ENCODE peak calls at places on chromosomes 4 and X, in nine cellular contexts. Z is aorta; H is astrocyte; Q is upper lobe of right lung; G is PC-9; A is effector memory CD4-positive, alpha-beta T cell; V is adrenal gland; B is testis; L is mucosa of descending colon. P is an unnamed sample. For H3K4me1, the result is how much of the 10 kb centered on the place peaks cover.

GRCh38 chr4:187175197-187175596 is 451.5 kb upstream of the FAT1 start:
- DNase-seq in A (no peak), V (no peak), B (no peak), H (no peak), Q (no peak), Z (no peak), L (no peak), G (no peak), P (no peak)

GRCh38 chr4:53355919-53356521 is 9.8 kb downstream of the SCFD2 start:
- DNase-seq in A (no peak), Q (no peak), G (no peak), L (no peak), Z (no peak), H (no peak), V (no peak), B (no peak), P (no peak)

GRCh38 chrX:49247916-49248811 is 12.9 kb downstream of the CCDC22 start:
- DNase-seq in G (no peak), B (no peak), H (no peak), Q (no peak), Z (no peak), A (no peak), L (no peak), V (no peak), P (peak)

GRCh38 chrX:24063488-24063887 is 8.7 kb downstream of the EIF2S3 start:
- DNase-seq in L (no peak), Q (no peak), B (no peak), V (no peak), Z (no peak), H (no peak), G (no peak), A (no peak), P (no peak)

GRCh38 chr4:106971586-106971985 is 64.5 kb downstream of the DKK2 start:
- DNase-seq in L (no peak), B (no peak), V (no peak), A (no peak), H (no peak), Q (no peak), G (no peak), Z (no peak), P (no peak)

GRCh38 chrX:118259213-118259612 is 86.7 kb upstream of the WDR44 start:
- DNase-seq in Z (no peak), G (no peak), L (no peak), Q (no peak), V (no peak), B (no peak), A (no peak), H (no peak), P (no peak)

GRCh38 chr4:73608677-73609594 is 11.3 kb downstream of the RASSF6 start:
- DNase-seq in V (no peak), H (no peak), B (no peak), G (no peak), A (no peak), Q (no peak), L (no peak), Z (no peak), P (no peak)

GRCh38 chr4:71009796-71010588 is 16.5 kb downstream of the DCK start:
- DNase-seq in Z (no peak), V (no peak), H (peak), B (no peak), A (no peak), L (no peak), Q (no peak), G (no peak), P (peak)

GRCh38 chr4:147057631-147057980 is 111.9 kb upstream of the TTC29 start:
- DNase-seq in H (peak), Z (no peak), L (no peak), G (no peak), V (no peak), Q (no peak), B (no peak), A (no peak), P (no peak)

GRCh38 chrX:133258481-133258880 is 40.3 kb upstream of the TFDP3 start:
- DNase-seq in G (no peak), Q (no peak), A (no peak), Z (no peak), V (no peak), H (peak), L (no peak), B (no peak), P (no peak)

GRCh38 chrX:151227637-151228036 is 51.3 kb downstream of the GPR50 start:
- DNase-seq in Q (no peak), G (no peak), V (no peak), B (no peak), L (no peak), H (no peak), Z (no peak), A (no peak), P (no peak)

GRCh38 chrX:95626748-95627147 is 1057.9 kb upstream of the DIAPH2 start:
- DNase-seq in G (no peak), L (no peak), H (no peak), V (no peak), A (no peak), Z (no peak), B (no peak), Q (no peak), P (no peak)

GRCh38 chrX:19846995-19847790 is 40.2 kb downstream of the SH3KBP1 start:
- DNase-seq in Z (no peak), H (peak), B (peak), G (peak), A (no peak), L (no peak), Q (no peak), V (peak), P (peak)

GRCh38 chr4:139745111-139745639 is 79.6 kb downstream of the MGST2 start:
- DNase-seq in H (no peak), A (no peak), Z (no peak), Q (no peak), G (no peak), V (no peak), B (no peak), L (no peak), P (no peak)

GRCh38 chr4:145786261-145786660 is 106.3 kb downstream of the C4orf51 start:
- DNase-seq in V (no peak), H (no peak), Q (no peak), L (no peak), A (no peak), Z (no peak), B (no peak), G (no peak), P (no peak)

GRCh38 chrX:47218920-47219815 is 687 bp downstream of the CDK16 start:
- DNase-seq in G (peak), Z (peak), V (peak), H (no peak), B (peak), L (peak), Q (peak), A (peak), P (peak)

GRCh38 chr4:109040441-109040840 is 262.0 kb downstream of the COL25A1 start:
- DNase-seq in L (no peak), B (no peak), Z (no peak), H (peak), V (no peak), Q (no peak), G (no peak), A (no peak), P (no peak)

GRCh38 chr4:182818926-182819730 is 98.1 kb downstream of the DCTD start:
- DNase-seq in G (no peak), V (no peak), Z (no peak), B (no peak), Q (no peak), A (no peak), L (no peak), H (no peak), P (no peak)

GRCh38 chr4:144355809-144356757 is 215.6 kb upstream of the GYPA start:
- DNase-seq in G (peak), H (peak), Q (no peak), A (no peak), B (peak), Z (no peak), V (peak), L (peak), P (peak)

GRCh38 chr4:77095101-77095826 is 19.5 kb upstream of the CCNI start:
- DNase-seq in L (peak), A (peak), Q (peak), H (no peak), B (peak), V (peak), Z (peak), G (peak), P (peak)

GRCh38 chr4:60133414-60133813 is 1066.7 kb upstream of the ADGRL3 start:
- DNase-seq in B (no peak), V (no peak), A (no peak), L (no peak), G (no peak), H (peak), Z (no peak), Q (no peak), P (no peak)

GRCh38 chr4:100591156-100591876 is 73.5 kb upstream of the EMCN start:
- DNase-seq in H (no peak), Z (no peak), L (no peak), B (peak), V (peak), A (no peak), G (no peak), Q (peak), P (no peak)

GRCh38 chr4:95984081-95984480 is 144.2 kb downstream of the PDHA2 start:
- DNase-seq in V (no peak), B (no peak), Z (no peak), A (no peak), H (no peak), L (no peak), G (no peak), Q (no peak), P (peak)

GRCh38 chrX:105647749-105648148 is 174.6 kb upstream of the NRK start:
- DNase-seq in H (no peak), G (no peak), V (no peak), Q (no peak), Z (no peak), A (no peak), B (no peak), L (no peak), P (no peak)

DNA sequence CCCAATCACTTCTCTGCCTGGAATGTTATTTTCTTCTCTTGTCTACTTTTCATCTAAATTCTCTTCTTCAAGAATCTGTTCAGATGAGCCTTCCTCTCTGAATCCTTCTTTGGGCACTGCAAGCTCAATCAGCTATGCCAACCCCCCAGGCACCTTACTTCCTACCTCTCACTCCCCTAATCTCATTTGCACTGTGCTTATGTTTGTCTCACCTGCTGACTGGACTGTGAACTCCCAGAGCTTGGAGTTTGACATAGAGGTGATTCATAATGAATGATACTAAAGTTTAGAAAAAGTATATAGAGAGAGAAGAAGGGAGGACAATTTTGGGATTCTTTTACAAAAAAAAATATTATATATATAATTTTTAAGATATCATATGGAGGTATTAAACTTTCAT is 36.3 kb downstream of the ANXA10 start:
- DNase-seq in B (no peak), V (no peak), L (no peak), H (no peak), Z (no peak), G (no peak), Q (no peak), A (no peak), P (no peak)
- H3K4me1 ChIP-seq in B (under half), V (under half), L (under half), H (under half), Z (under half), G (under half), Q (under half), A (under half), P (under half)

GRCh38 chrX:67544281-67544680 is 460 bp downstream of the AR start:
- DNase-seq in A (no peak), Q (peak), L (no peak), V (no peak), G (no peak), Z (peak), B (peak), H (no peak), P (peak)

GRCh38 chrX:67545772-67546495 is 2.1 kb downstream of the AR start:
- DNase-seq in Q (peak), Z (peak), V (no peak), A (no peak), L (peak), G (no peak), H (no peak), B (no peak), P (peak)

GRCh38 chrX:67546496-67547423 is 2.9 kb downstream of the AR start:
- DNase-seq in A (no peak), H (no peak), Z (no peak), L (no peak), G (no peak), V (no peak), Q (no peak), B (no peak), P (peak)

GRCh38 chrX:67543818-67544217 is at the start of gene AR:
- DNase-seq in H (peak), L (peak), A (no peak), Z (peak), G (peak), B (peak), V (peak), Q (peak), P (peak)

GRCh38 chrX:67544871-67545771 is 1.3 kb downstream of the AR start:
- DNase-seq in Z (peak), Q (peak), B (peak), H (peak), L (no peak), G (no peak), A (no peak), V (no peak), P (peak)
- H3K4me3 ChIP-seq in Z (peak), Q (peak), B (peak), H (peak), L (no peak), G (peak), A (no peak), V (no peak), P (peak)

DNA sequence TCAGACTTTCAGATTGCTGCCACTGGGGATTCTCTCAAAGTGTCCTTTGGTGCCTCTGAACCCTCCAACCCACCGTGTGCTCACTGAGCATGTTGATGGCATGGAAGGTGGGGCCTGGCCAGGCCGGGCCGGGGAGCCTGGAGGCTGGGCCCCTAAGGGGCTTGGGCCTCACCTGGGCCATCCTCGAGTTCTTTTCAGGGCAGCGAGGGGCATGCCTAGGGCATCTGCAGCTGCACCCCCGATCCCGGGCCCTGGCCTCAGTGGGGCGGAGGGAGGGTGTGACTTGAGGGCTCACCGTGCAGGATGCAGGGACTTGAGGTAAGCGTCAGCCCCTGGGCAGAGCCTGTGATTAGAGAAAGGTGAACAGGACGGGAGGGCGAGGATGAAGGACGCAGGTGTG is 1.6 kb upstream of the SH3TC1 start:
- DNase-seq in V (no peak), G (no peak), L (no peak), B (no peak), A (no peak), Z (no peak), H (no peak), Q (no peak), P (no peak)
- H3K4me1 ChIP-seq in V (under half), G (under half), L (under half), B (under half), A (under half), Z (under half), H (under half), Q (half or more), P (under half)

GRCh38 chr4:41751325-41752061 is 3.0 kb upstream of the PHOX2B start:
- DNase-seq in V (no peak), G (no peak), A (no peak), L (no peak), B (no peak), Z (no peak), H (no peak), Q (no peak), P (no peak)
- H3K4me3 ChIP-seq in V (no peak), G (no peak), A (no peak), L (no peak), B (peak), Z (no peak), H (no peak), Q (no peak), P (no peak)

GRCh38 chr4:156779046-156779445 is 192.6 kb downstream of the PDGFC start:
- DNase-seq in L (no peak), H (peak), A (no peak), Z (no peak), B (no peak), V (no peak), Q (no peak), G (no peak), P (no peak)
- H3K4me1 ChIP-seq in L (under half), H (half or more), A (under half), Z (under half), B (under half), V (under half), Q (under half), G (under half), P (under half)